ENCODE peak calls at places on chromosomes 4 and X, in five cellular contexts. G, T, C, U and A are unnamed samples.

GRCh38 chrX:129115104-129115503 is 408.2 kb downstream of the SMARCA1 start:
- DNase-seq in U (peak; percentile 82), C (no peak), G (peak; percentile 56), T (no peak), A (peak; percentile 11)

GRCh38 chr4:183171484-183172267 is 72.6 kb downstream of the WWC2 start:
- DNase-seq in T (no peak), U (no peak), C (no peak), G (no peak), A (no peak)

GRCh38 chrX:65706041-65706828 is 38.8 kb downstream of the MSN start:
- DNase-seq in C (no peak), T (no peak), U (no peak), G (no peak), A (peak; percentile 31)

GRCh38 chr4:106869551-106869950 is 166.6 kb downstream of the DKK2 start:
- DNase-seq in C (no peak), G (no peak), T (no peak), U (no peak), A (no peak)

GRCh38 chr4:53354012-53354722 is 11.7 kb downstream of the SCFD2 start:
- DNase-seq in G (no peak), U (no peak), C (no peak), T (no peak), A (no peak)

GRCh38 chr4:9996319-9997110 is 24.8 kb downstream of the SLC2A9 start:
- DNase-seq in U (no peak), G (no peak), C (no peak), T (no peak), A (no peak)

GRCh38 chrX:42022158-42022557 is 98.8 kb upstream of the CASK start:
- DNase-seq in G (no peak), T (no peak), C (no peak), U (no peak), A (no peak)

GRCh38 chr4:108941914-108942379 is 179.1 kb upstream of the ETNPPL start:
- DNase-seq in T (no peak), G (no peak), U (no peak), C (no peak), A (no peak)

GRCh38 chrX:104136241-104137019 is 20.4 kb downstream of the SLC25A53 start:
- DNase-seq in G (peak; percentile 72), U (peak; percentile 86), T (peak; percentile 33), C (no peak), A (peak; percentile 52)

GRCh38 chr4:114312349-114312748 is 286.3 kb upstream of the UGT8 start:
- DNase-seq in T (no peak), G (no peak), U (peak; percentile 33), C (no peak), A (no peak)

GRCh38 chrX:48071064-48071985 is at the start of gene ZNF630:
- DNase-seq in T (peak; percentile 48), C (peak; percentile 92), G (peak; percentile 79), U (peak; percentile 82), A (peak; percentile 81)

GRCh38 chrX:70970482-70970999 is 39.6 kb upstream of the SLC7A3 start:
- DNase-seq in G (peak; percentile 21), T (no peak), U (peak; percentile 42), C (no peak), A (peak; percentile 14)
- TF ChIP-seq CTCF in G (peak; percentile 67), T (peak; percentile 33), U (peak; percentile 38), C (no peak), A (no peak)

GRCh38 chr4:6709230-6710114 is at the start of gene MRFAP1L1:
- DNase-seq in T (peak; percentile 96), C (peak; percentile 98), U (peak; percentile 99), G (peak; percentile 99), A (peak; percentile 94)
- TF ChIP-seq CTCF in T (no peak), C (no peak), U (peak; percentile 21), G (peak; percentile 35), A (no peak)

GRCh38 chr4:184937745-184938144 is 80.5 kb upstream of the HELT start:
- DNase-seq in U (peak; percentile 34), G (no peak), C (no peak), T (no peak), A (no peak)
- TF ChIP-seq CTCF in U (no peak), G (no peak), C (no peak), T (no peak), A (no peak)

GRCh38 chr4:61517144-61517543 is 317.0 kb downstream of the ADGRL3 start:
- DNase-seq in U (peak; percentile 90), T (no peak), G (no peak), C (no peak), A (no peak)
- TF ChIP-seq CTCF in U (peak; percentile 54), T (no peak), G (no peak), C (no peak), A (no peak)

DNA sequence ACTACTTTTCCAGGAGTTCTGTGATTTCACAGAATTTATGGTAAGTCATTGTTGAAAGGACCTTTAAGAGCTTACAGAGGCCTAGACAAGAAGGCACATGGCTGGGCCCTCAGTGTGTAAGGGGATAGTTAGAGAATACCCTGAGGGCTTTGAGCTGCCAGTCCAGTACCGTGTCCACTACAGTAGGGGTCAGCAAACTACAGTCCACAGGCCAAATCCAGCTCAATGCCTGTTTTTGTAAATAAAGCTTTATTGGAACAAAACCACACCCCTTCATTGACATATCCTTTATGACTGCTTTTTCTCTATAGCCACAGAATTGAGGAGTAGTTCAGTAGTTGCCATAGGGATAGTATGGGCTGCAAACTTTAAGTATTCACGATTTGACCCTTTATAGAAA is 176.2 kb downstream of the MID1 start:
- DNase-seq in U (peak; percentile 6), C (no peak), G (no peak), T (no peak), A (no peak)
- TF ChIP-seq CTCF in U (no peak), C (no peak), G (no peak), T (no peak), A (no peak)